ENCODE peak calls at places on chromosomes 7 and 10, in nine cellular contexts. Z, C, L, N, R, F, M, A and J are unnamed samples.
A peak's percentile ranks its signal among the peaks of the same experiment; 100 is the strongest.

GRCh38 chr10:111511751-111512150 is 434.9 kb downstream of the ADRA2A start:
- DNase-seq in Z (no peak), C (no peak), L (no peak), N (no peak), R (no peak), F (no peak), M (no peak), A (no peak), J (no peak)

GRCh38 chr10:24202181-24202570 is 6.8 kb upstream of the KIAA1217 start:
- DNase-seq in Z (no peak), C (no peak), L (no peak), N (no peak), R (no peak), F (no peak), M (no peak), A (no peak), J (no peak)

GRCh38 chr7:128791121-128791967 is 424 bp upstream of the CCDC136 start:
- DNase-seq in Z (peak; percentile 84), C (peak; percentile 78), L (peak; percentile 68), N (peak; percentile 40), R (peak; percentile 43), F (peak; percentile 37), M (peak; percentile 65), A (peak; percentile 39), J (peak; percentile 72)

GRCh38 chr10:5395168-5395567 is 9.5 kb downstream of the TUBAL3 start:
- DNase-seq in Z (no peak), C (no peak), L (no peak), N (no peak), R (no peak), F (no peak), M (no peak), A (no peak), J (no peak)

GRCh38 chr10:24428410-24428782 is 219.5 kb downstream of the KIAA1217 start:
- DNase-seq in Z (no peak), C (no peak), L (no peak), N (peak; percentile 69), R (no peak), F (no peak), M (no peak), A (no peak), J (no peak)

GRCh38 chr10:97865488-97865887 is 15.8 kb downstream of the GOLGA7B start:
- DNase-seq in Z (no peak), C (no peak), L (no peak), N (no peak), R (no peak), F (no peak), M (no peak), A (no peak), J (no peak)

GRCh38 chr7:134375206-134375605 is 58.5 kb upstream of the SLC35B4 start:
- DNase-seq in Z (no peak), C (no peak), L (no peak), N (peak; percentile 13), R (no peak), F (no peak), M (no peak), A (no peak), J (no peak)

GRCh38 chr10:113960617-113961260 is 82.9 kb upstream of the ADRB1 start:
- DNase-seq in Z (peak; percentile 33), C (peak; percentile 70), L (no peak), N (peak; percentile 17), R (no peak), F (peak; percentile 2), M (no peak), A (no peak), J (no peak)

GRCh38 chr10:104243567-104243966 is 11.1 kb upstream of the GSTO1 start:
- DNase-seq in Z (no peak), C (no peak), L (no peak), N (no peak), R (no peak), F (no peak), M (no peak), A (no peak), J (no peak)

GRCh38 chr7:9718071-9718470 is 1255.6 kb upstream of the PHF14 start:
- DNase-seq in Z (no peak), C (no peak), L (no peak), N (peak; percentile 39), R (no peak), F (no peak), M (no peak), A (peak; percentile 4), J (no peak)

GRCh38 chr10:96587255-96588059 is 645 bp upstream of the TM9SF3 start:
- DNase-seq in Z (peak; percentile 31), C (peak; percentile 69), L (peak; percentile 74), N (peak; percentile 84), R (no peak), F (peak; percentile 35), M (peak; percentile 72), A (no peak), J (no peak)

GRCh38 chr10:131270461-131271190 is 40.9 kb downstream of the TCERG1L start:
- DNase-seq in Z (no peak), C (peak; percentile 9), L (no peak), N (no peak), R (no peak), F (no peak), M (no peak), A (no peak), J (no peak)

GRCh38 chr7:103143865-103144264 is 5.0 kb downstream of the NAPEPLD start:
- DNase-seq in Z (no peak), C (no peak), L (no peak), N (no peak), R (no peak), F (no peak), M (no peak), A (no peak), J (no peak)